ENCODE peak calls at places on chromosomes 3 and 15, in nine cellular contexts. One of them, this sample, is unnamed.

GRCh38 chr3:14398801-14399114 is 3.6 kb upstream of the SLC6A6 start:
- DNase-seq in activated naive CD4-positive, alpha-beta T cell: no peak
- DNase-seq in cardiac septum: no peak
- DNase-seq in OCI-LY7: peak
- DNase-seq in fibroblast of gingiva: no peak
- DNase-seq in stimulated activated CD4-positive, alpha-beta T cell treated with anti-CD3 and anti-CD28 coated beads, Interleukin-4, amount 100 ng/mL, for 24 hours: no peak
- DNase-seq in T-helper 1 cell: no peak
- DNase-seq in psoas muscle: no peak
- DNase-seq in activated CD8-positive, alpha-beta memory T cell treated with anti-CD3 and anti-CD28 coated beads for 4 hours: no peak
- DNase-seq in this sample: no peak

GRCh38 chr15:38610748-38611147 is 46.1 kb upstream of the RASGRP1 start:
- DNase-seq in activated naive CD4-positive, alpha-beta T cell: no peak
- DNase-seq in cardiac septum: no peak
- DNase-seq in OCI-LY7: no peak
- DNase-seq in fibroblast of gingiva: no peak
- DNase-seq in stimulated activated CD4-positive, alpha-beta T cell treated with anti-CD3 and anti-CD28 coated beads, Interleukin-4, amount 100 ng/mL, for 24 hours: peak
- DNase-seq in T-helper 1 cell: peak
- DNase-seq in psoas muscle: no peak
- DNase-seq in activated CD8-positive, alpha-beta memory T cell treated with anti-CD3 and anti-CD28 coated beads for 4 hours: no peak
- DNase-seq in this sample: no peak

GRCh38 chr15:76065793-76066192 is 6.0 kb downstream of the TMEM266 start:
- DNase-seq in activated naive CD4-positive, alpha-beta T cell: no peak
- DNase-seq in cardiac septum: no peak
- DNase-seq in OCI-LY7: no peak
- DNase-seq in fibroblast of gingiva: no peak
- DNase-seq in stimulated activated CD4-positive, alpha-beta T cell treated with anti-CD3 and anti-CD28 coated beads, Interleukin-4, amount 100 ng/mL, for 24 hours: no peak
- DNase-seq in T-helper 1 cell: no peak
- DNase-seq in psoas muscle: no peak
- DNase-seq in activated CD8-positive, alpha-beta memory T cell treated with anti-CD3 and anti-CD28 coated beads for 4 hours: no peak
- DNase-seq in this sample: no peak

GRCh38 chr3:87206070-87206469 is 21.0 kb upstream of the CHMP2B start:
- DNase-seq in activated naive CD4-positive, alpha-beta T cell: no peak
- DNase-seq in cardiac septum: no peak
- DNase-seq in OCI-LY7: no peak
- DNase-seq in fibroblast of gingiva: peak
- DNase-seq in stimulated activated CD4-positive, alpha-beta T cell treated with anti-CD3 and anti-CD28 coated beads, Interleukin-4, amount 100 ng/mL, for 24 hours: no peak
- DNase-seq in T-helper 1 cell: no peak
- DNase-seq in psoas muscle: no peak
- DNase-seq in activated CD8-positive, alpha-beta memory T cell treated with anti-CD3 and anti-CD28 coated beads for 4 hours: no peak
- DNase-seq in this sample: no peak

GRCh38 chr3:82607391-82607790 is 845.9 kb upstream of the GBE1 start:
- DNase-seq in activated naive CD4-positive, alpha-beta T cell: no peak
- DNase-seq in cardiac septum: no peak
- DNase-seq in OCI-LY7: no peak
- DNase-seq in fibroblast of gingiva: no peak
- DNase-seq in stimulated activated CD4-positive, alpha-beta T cell treated with anti-CD3 and anti-CD28 coated beads, Interleukin-4, amount 100 ng/mL, for 24 hours: no peak
- DNase-seq in T-helper 1 cell: no peak
- DNase-seq in psoas muscle: no peak
- DNase-seq in activated CD8-positive, alpha-beta memory T cell treated with anti-CD3 and anti-CD28 coated beads for 4 hours: no peak
- DNase-seq in this sample: no peak

GRCh38 chr3:13698498-13698897 is 149.6 kb downstream of the FBLN2 start:
- DNase-seq in activated naive CD4-positive, alpha-beta T cell: no peak
- DNase-seq in cardiac septum: no peak
- DNase-seq in OCI-LY7: no peak
- DNase-seq in fibroblast of gingiva: no peak
- DNase-seq in stimulated activated CD4-positive, alpha-beta T cell treated with anti-CD3 and anti-CD28 coated beads, Interleukin-4, amount 100 ng/mL, for 24 hours: no peak
- DNase-seq in T-helper 1 cell: no peak
- DNase-seq in psoas muscle: no peak
- DNase-seq in activated CD8-positive, alpha-beta memory T cell treated with anti-CD3 and anti-CD28 coated beads for 4 hours: no peak
- DNase-seq in this sample: no peak

GRCh38 chr3:141570068-141570467 is 83.2 kb downstream of the RASA2 start:
- DNase-seq in activated naive CD4-positive, alpha-beta T cell: no peak
- DNase-seq in cardiac septum: no peak
- DNase-seq in OCI-LY7: no peak
- DNase-seq in fibroblast of gingiva: no peak
- DNase-seq in stimulated activated CD4-positive, alpha-beta T cell treated with anti-CD3 and anti-CD28 coated beads, Interleukin-4, amount 100 ng/mL, for 24 hours: no peak
- DNase-seq in T-helper 1 cell: no peak
- DNase-seq in psoas muscle: no peak
- DNase-seq in activated CD8-positive, alpha-beta memory T cell treated with anti-CD3 and anti-CD28 coated beads for 4 hours: no peak
- DNase-seq in this sample: no peak

GRCh38 chr3:51311055-51311454 is 74.0 kb upstream of the MANF start:
- DNase-seq in activated naive CD4-positive, alpha-beta T cell: no peak
- DNase-seq in cardiac septum: no peak
- DNase-seq in OCI-LY7: peak
- DNase-seq in fibroblast of gingiva: peak
- DNase-seq in stimulated activated CD4-positive, alpha-beta T cell treated with anti-CD3 and anti-CD28 coated beads, Interleukin-4, amount 100 ng/mL, for 24 hours: no peak
- DNase-seq in T-helper 1 cell: peak
- DNase-seq in psoas muscle: no peak
- DNase-seq in activated CD8-positive, alpha-beta memory T cell treated with anti-CD3 and anti-CD28 coated beads for 4 hours: no peak
- DNase-seq in this sample: no peak

GRCh38 chr3:10244004-10244403 is 4.3 kb upstream of the TATDN2 start:
- DNase-seq in activated naive CD4-positive, alpha-beta T cell: no peak
- DNase-seq in cardiac septum: no peak
- DNase-seq in OCI-LY7: no peak
- DNase-seq in fibroblast of gingiva: no peak
- DNase-seq in stimulated activated CD4-positive, alpha-beta T cell treated with anti-CD3 and anti-CD28 coated beads, Interleukin-4, amount 100 ng/mL, for 24 hours: no peak
- DNase-seq in T-helper 1 cell: no peak
- DNase-seq in psoas muscle: no peak
- DNase-seq in activated CD8-positive, alpha-beta memory T cell treated with anti-CD3 and anti-CD28 coated beads for 4 hours: no peak
- DNase-seq in this sample: no peak

GRCh38 chr3:5009506-5010100 is 30.4 kb downstream of the BHLHE40 start:
- DNase-seq in activated naive CD4-positive, alpha-beta T cell: no peak
- DNase-seq in cardiac septum: no peak
- DNase-seq in OCI-LY7: no peak
- DNase-seq in fibroblast of gingiva: peak
- DNase-seq in stimulated activated CD4-positive, alpha-beta T cell treated with anti-CD3 and anti-CD28 coated beads, Interleukin-4, amount 100 ng/mL, for 24 hours: no peak
- DNase-seq in T-helper 1 cell: no peak
- DNase-seq in psoas muscle: no peak
- DNase-seq in activated CD8-positive, alpha-beta memory T cell treated with anti-CD3 and anti-CD28 coated beads for 4 hours: no peak
- DNase-seq in this sample: no peak

GRCh38 chr3:59313365-59313764 is 263.5 kb upstream of the CFAP20DC start:
- DNase-seq in activated naive CD4-positive, alpha-beta T cell: no peak
- DNase-seq in cardiac septum: no peak
- DNase-seq in OCI-LY7: peak
- DNase-seq in fibroblast of gingiva: peak
- DNase-seq in stimulated activated CD4-positive, alpha-beta T cell treated with anti-CD3 and anti-CD28 coated beads, Interleukin-4, amount 100 ng/mL, for 24 hours: peak
- DNase-seq in T-helper 1 cell: peak
- DNase-seq in psoas muscle: no peak
- DNase-seq in activated CD8-positive, alpha-beta memory T cell treated with anti-CD3 and anti-CD28 coated beads for 4 hours: no peak
- DNase-seq in this sample: no peak

GRCh38 chr15:62528505-62528904 is 363.4 kb upstream of the C2CD4B start:
- DNase-seq in activated naive CD4-positive, alpha-beta T cell: no peak
- DNase-seq in cardiac septum: no peak
- DNase-seq in OCI-LY7: no peak
- DNase-seq in fibroblast of gingiva: no peak
- DNase-seq in stimulated activated CD4-positive, alpha-beta T cell treated with anti-CD3 and anti-CD28 coated beads, Interleukin-4, amount 100 ng/mL, for 24 hours: no peak
- DNase-seq in T-helper 1 cell: no peak
- DNase-seq in psoas muscle: no peak
- DNase-seq in activated CD8-positive, alpha-beta memory T cell treated with anti-CD3 and anti-CD28 coated beads for 4 hours: no peak
- DNase-seq in this sample: no peak